ENCODE peak calls at places on chromosomes 2 and 18, in seven cellular contexts. Z is AG09309, P is BJ, V is foreskin fibroblast, C is H1, E is GM12865, B is astrocyte of the spinal cord. O is an unnamed sample.
A peak's percentile ranks its signal among the peaks of the same experiment; 100 is the strongest.

GRCh38 chr18:51668101-51668500 is 470.6 kb upstream of the MEX3C start:
- DNase-seq in Z (no peak), C (peak; percentile 90), B (peak; percentile 45), P (no peak), V (peak; percentile 6), E (peak; percentile 75), O (peak; percentile 39)

GRCh38 chr2:138244400-138245001 is 257.1 kb upstream of the SPOPL start:
- DNase-seq in E (no peak), C (no peak), P (no peak), V (peak; percentile 38), Z (no peak), B (no peak), O (no peak)

GRCh38 chr2:2507471-2507997 is 176.5 kb upstream of the MYT1L start:
- DNase-seq in V (no peak), E (no peak), P (no peak), B (no peak), C (no peak), Z (no peak), O (no peak)

GRCh38 chr2:215383652-215384279 is 52.1 kb downstream of the FN1 start:
- DNase-seq in C (no peak), P (no peak), E (no peak), Z (no peak), V (no peak), B (no peak), O (no peak)

GRCh38 chr2:233399306-233400225 is 45.3 kb downstream of the DGKD start:
- DNase-seq in V (no peak), B (no peak), E (no peak), Z (no peak), P (no peak), C (no peak), O (no peak)

GRCh38 chr2:52810460-52810859 is 957.1 kb upstream of the CHAC2 start:
- DNase-seq in V (no peak), P (no peak), E (peak; percentile 5), B (peak; percentile 45), Z (no peak), C (no peak), O (no peak)

GRCh38 chr2:18430996-18431748 is 129.3 kb downstream of the RDH14 start:
- DNase-seq in V (no peak), Z (no peak), P (no peak), B (no peak), C (no peak), E (no peak), O (no peak)

GRCh38 chr2:205814039-205814364 is 131.7 kb downstream of the NRP2 start:
- DNase-seq in B (no peak), E (no peak), C (no peak), P (no peak), V (no peak), Z (no peak), O (no peak)

GRCh38 chr2:189348369-189348768 is 92.9 kb upstream of the WDR75 start:
- DNase-seq in Z (no peak), B (no peak), E (no peak), C (no peak), V (no peak), P (no peak), O (no peak)

GRCh38 chr2:2932692-2933305 is 444.8 kb downstream of the EIPR1 start:
- DNase-seq in C (no peak), E (no peak), P (no peak), Z (no peak), B (no peak), V (no peak), O (no peak)

GRCh38 chr2:189483571-189484415 is 42.5 kb downstream of the WDR75 start:
- DNase-seq in C (no peak), B (no peak), Z (no peak), V (no peak), E (no peak), P (no peak), O (no peak)

GRCh38 chr2:170582747-170583463 is 132.2 kb upstream of the SP5 start:
- DNase-seq in Z (no peak), V (no peak), B (peak; percentile 10), C (no peak), P (no peak), E (no peak), O (peak; percentile 80)

GRCh38 chr2:69122271-69122670 is 109.3 kb downstream of the ANTXR1 start:
- DNase-seq in P (peak; percentile 43), B (peak; percentile 83), C (no peak), E (no peak), V (peak; percentile 61), Z (no peak), O (no peak)

GRCh38 chr2:33509908-33510588 is 33.6 kb downstream of the RASGRP3 start:
- DNase-seq in C (no peak), V (no peak), E (no peak), Z (no peak), B (no peak), P (no peak), O (no peak)

GRCh38 chr18:27261769-27262549 is 76.9 kb upstream of the CHST9 start:
- DNase-seq in C (no peak), V (no peak), E (no peak), P (no peak), B (no peak), Z (no peak), O (no peak)

GRCh38 chr2:42252464-42252863 is 83.3 kb downstream of the EML4 start:
- DNase-seq in C (no peak), B (no peak), Z (no peak), P (no peak), E (no peak), V (no peak), O (no peak)

GRCh38 chr2:78984386-78984785 is 41.1 kb upstream of the REG3G start:
- DNase-seq in B (no peak), Z (no peak), P (no peak), E (no peak), V (no peak), C (no peak), O (no peak)

GRCh38 chr2:216349366-216349765 is 22.9 kb downstream of the MARCHF4 start:
- DNase-seq in Z (no peak), V (no peak), E (no peak), B (no peak), C (no peak), P (no peak), O (no peak)

GRCh38 chr2:95346236-95346737 is 49.1 kb downstream of the KCNIP3 start:
- DNase-seq in C (no peak), E (no peak), B (peak; percentile 54), P (no peak), V (peak; percentile 79), Z (no peak), O (no peak)

DNA sequence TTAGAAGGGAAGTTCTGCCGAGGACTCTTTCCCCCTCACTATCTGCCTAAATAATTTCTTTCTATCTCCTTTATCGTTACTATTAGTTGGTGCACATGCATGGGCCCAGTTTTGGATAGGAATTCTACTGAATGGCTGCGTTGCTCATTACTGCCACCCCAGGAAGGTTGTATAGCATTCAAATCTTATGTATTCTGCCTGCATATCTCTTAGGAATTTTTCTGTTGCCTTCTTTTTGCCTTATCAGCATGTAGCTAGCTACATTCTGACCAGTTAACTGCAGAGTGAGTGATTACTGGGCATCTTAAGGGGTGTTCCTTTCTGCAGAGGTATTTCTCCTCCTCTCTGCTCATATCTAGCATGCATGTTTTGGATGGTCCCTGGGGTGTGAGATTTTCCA is 239.6 kb downstream of the TDRD15 start:
- DNase-seq in Z (no peak), V (no peak), C (no peak), B (no peak), P (no peak), E (no peak), O (no peak)
- TF ChIP-seq CTCF in Z (no peak), V (no peak), C (no peak), B (no peak), P (no peak), E (no peak), O (peak; percentile 10)

DNA sequence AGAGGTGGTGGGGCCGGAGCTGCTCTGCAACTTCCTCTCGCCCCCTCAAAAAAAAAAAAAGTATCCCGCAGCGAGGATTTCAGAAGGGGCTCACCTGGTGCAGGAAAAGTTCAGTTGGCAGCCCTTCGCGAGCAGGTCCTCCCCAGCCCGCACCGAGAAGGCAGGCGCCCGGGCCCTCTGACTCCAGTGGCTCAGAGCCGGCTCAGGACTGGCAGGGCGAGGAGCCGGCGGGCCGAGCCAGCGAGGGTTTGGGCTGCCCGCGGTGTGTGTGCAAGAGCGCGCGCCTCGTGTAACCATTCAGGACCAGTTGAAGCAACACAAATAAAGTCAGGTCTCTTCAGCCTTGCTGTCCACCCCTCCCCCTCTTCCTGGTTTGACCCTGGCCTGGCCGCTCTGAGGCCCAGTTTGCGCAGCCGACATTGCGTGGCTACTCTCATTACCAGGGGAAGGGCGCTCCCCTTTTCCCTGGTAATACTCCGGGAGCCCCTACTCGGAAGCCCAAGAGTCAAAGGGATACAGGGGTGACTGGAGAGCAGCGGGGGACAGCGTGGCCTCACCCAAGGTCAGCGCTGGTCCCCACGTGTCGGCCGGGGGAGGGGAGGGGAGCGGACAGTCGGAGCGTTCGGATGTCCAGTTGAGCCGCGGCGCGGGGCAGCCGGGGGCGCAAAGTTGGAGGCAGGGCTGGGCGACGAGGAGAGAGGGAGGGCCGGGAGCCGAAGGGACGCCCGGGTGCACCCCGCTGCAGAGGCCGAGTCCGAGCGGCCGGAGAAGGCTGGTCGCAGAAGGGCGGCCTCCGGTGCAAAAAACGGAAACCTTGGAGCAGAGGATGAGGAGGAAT is 12.3 kb downstream of the EN1 start:
- DNase-seq in P (no peak), V (no peak), Z (no peak), C (no peak), B (no peak), E (no peak), O (no peak)
- H3K4me3 ChIP-seq in P (peak overlapping the region; percentile 31), V (peak overlapping the region; percentile 42), Z (peak overlapping the region; percentile 58), C (peak overlapping the region; percentile 48), B (peak overlapping the region; percentile 33), E (no peak overlapping the region), O (peak overlapping the region; percentile 42)

DNA sequence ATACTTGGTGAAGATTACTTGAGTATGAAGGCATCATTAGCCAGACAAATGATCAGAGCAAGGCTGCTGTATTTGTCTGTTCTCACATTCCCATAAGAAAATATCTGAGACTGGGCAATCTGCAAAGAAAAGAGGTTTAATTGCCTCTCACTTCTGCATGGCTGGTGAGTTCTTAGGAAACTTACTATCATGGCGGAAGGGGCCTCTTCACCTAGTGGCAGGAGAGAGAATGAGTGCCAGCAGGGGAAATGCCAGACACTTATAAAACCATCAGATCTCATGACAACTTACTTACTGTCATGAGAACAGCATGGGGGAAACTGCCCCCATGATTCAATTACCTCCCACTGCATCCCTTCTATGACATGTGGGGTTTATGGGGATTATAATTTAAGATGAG is 452.3 kb downstream of the GALR1 start:
- DNase-seq in E (no peak), B (no peak), P (no peak), Z (no peak), V (no peak), C (no peak), O (no peak)
- TF ChIP-seq CTCF in E (no peak), B (no peak), P (no peak), Z (no peak), V (no peak), C (no peak), O (no peak)

DNA sequence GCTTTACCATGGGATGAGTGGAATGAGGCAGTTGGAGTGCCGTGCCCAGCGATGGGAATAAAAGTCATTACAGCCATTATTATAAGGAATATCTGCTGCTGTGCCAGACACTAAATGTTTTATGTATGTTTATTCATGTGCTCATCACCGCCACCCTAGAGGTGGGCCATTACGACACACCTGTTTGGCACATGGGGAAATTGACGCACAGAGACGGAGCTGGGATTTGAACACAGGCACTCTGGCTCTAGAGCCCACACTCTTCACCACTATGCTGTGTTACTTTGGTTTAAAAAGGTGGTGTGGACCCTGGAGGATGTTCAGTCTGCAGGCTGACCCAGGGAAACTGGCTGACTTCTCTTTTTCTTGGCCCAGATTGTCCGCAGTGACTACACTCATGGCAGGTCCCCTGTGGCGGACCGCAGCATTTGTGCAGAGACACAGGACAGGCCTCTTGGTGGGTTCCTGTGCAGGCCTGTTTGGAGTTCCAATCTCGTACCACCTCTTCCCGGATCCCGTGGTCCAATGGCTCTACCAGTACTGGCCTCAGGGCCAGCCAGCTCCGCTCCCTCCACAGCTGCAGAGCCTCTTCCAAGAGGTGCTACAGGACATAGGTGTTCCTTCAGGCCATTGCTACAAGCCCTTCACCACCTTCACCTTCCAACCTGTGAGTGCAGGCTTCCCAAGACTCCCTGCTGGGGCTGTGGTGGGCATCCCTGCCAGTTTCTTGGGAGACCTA is 1.6 kb downstream of the TMEM177 start:
- DNase-seq in E (no peak), B (no peak), C (no peak), V (no peak), P (no peak), Z (no peak), O (no peak)
- H3K4me3 ChIP-seq in E (no peak overlapping the region), B (no peak overlapping the region), C (no peak overlapping the region), V (no peak overlapping the region), P (no peak overlapping the region), Z (no peak overlapping the region), O (no peak overlapping the region)